ENCODE peak calls at places on chromosomes 7 and 10, in eight cellular contexts. A, F, M, I, E, O, N and L are unnamed samples. For H3K4me1, the result is how much of the 10 kb centered on the place peaks cover.

GRCh38 chr10:102743078-102743587 is 615 bp upstream of the WBP1L start:
- DNase-seq in A (peak), F (no peak), M (no peak), I (no peak), E (peak), O (no peak), N (no peak), L (no peak)

GRCh38 chr7:27151341-27151944 is 940 bp downstream of the HOXA3 start:
- DNase-seq in A (no peak), F (no peak), M (peak), I (no peak), E (no peak), O (peak), N (no peak), L (peak)

GRCh38 chr10:102431452-102432124 is 786 bp downstream of the CUEDC2 start:
- DNase-seq in A (no peak), F (no peak), M (no peak), I (no peak), E (no peak), O (no peak), N (no peak), L (no peak)

GRCh38 chr7:79820387-79820786 is 314.2 kb upstream of the GNAI1 start:
- DNase-seq in A (peak), F (no peak), M (peak), I (no peak), E (no peak), O (no peak), N (peak), L (no peak)

GRCh38 chr10:84599254-84599653 is 270.9 kb downstream of the CCSER2 start:
- DNase-seq in A (no peak), F (no peak), M (no peak), I (no peak), E (peak), O (no peak), N (no peak), L (no peak)

GRCh38 chr7:55534262-55534915 is 37.9 kb downstream of the VOPP1 start:
- DNase-seq in A (no peak), F (no peak), M (peak), I (peak), E (no peak), O (peak), N (peak), L (peak)

GRCh38 chr10:15715619-15716227 is 4.0 kb downstream of the ITGA8 start:
- DNase-seq in A (peak), F (no peak), M (no peak), I (no peak), E (peak), O (no peak), N (no peak), L (no peak)

GRCh38 chr10:72016608-72017310 is 52.6 kb downstream of the CHST3 start:
- DNase-seq in A (no peak), F (no peak), M (no peak), I (no peak), E (no peak), O (peak), N (no peak), L (no peak)

GRCh38 chr10:59991661-59992060 is 85.3 kb upstream of the CCDC6 start:
- DNase-seq in A (peak), F (no peak), M (peak), I (no peak), E (no peak), O (no peak), N (peak), L (no peak)

GRCh38 chr10:71270301-71270777 is 48.7 kb upstream of the SLC29A3 start:
- DNase-seq in A (peak), F (peak), M (no peak), I (no peak), E (peak), O (no peak), N (peak), L (no peak)

GRCh38 chr7:129436335-129436923 is 2.2 kb downstream of the STRIP2 start:
- DNase-seq in A (no peak), F (no peak), M (no peak), I (no peak), E (no peak), O (no peak), N (no peak), L (no peak)

GRCh38 chr10:91864099-91864498 is 45.2 kb downstream of the FGFBP3 start:
- DNase-seq in A (no peak), F (no peak), M (peak), I (no peak), E (no peak), O (no peak), N (peak), L (no peak)

GRCh38 chr7:106462365-106462859 is 177.6 kb upstream of the NAMPT start:
- DNase-seq in A (peak), F (no peak), M (no peak), I (no peak), E (no peak), O (no peak), N (no peak), L (no peak)

GRCh38 chr7:98836811-98837631 is 32.8 kb downstream of the TMEM130 start:
- DNase-seq in A (peak), F (peak), M (peak), I (no peak), E (peak), O (no peak), N (peak), L (no peak)

GRCh38 chr7:128247640-128248194 is 6.6 kb downstream of the LEP start:
- DNase-seq in A (no peak), F (no peak), M (no peak), I (no peak), E (no peak), O (no peak), N (no peak), L (no peak)

GRCh38 chr7:22858640-22859561 is 36.3 kb upstream of the TOMM7 start:
- DNase-seq in A (no peak), F (no peak), M (no peak), I (no peak), E (no peak), O (no peak), N (no peak), L (no peak)

GRCh38 chr7:33904680-33905388 is 505 bp upstream of the BMPER start:
- DNase-seq in A (peak), F (peak), M (peak), I (no peak), E (peak), O (peak), N (peak), L (peak)

GRCh38 chr7:105480931-105481330 is 41.1 kb downstream of the PUS7 start:
- DNase-seq in A (no peak), F (no peak), M (no peak), I (no peak), E (no peak), O (no peak), N (no peak), L (no peak)

GRCh38 chr7:25613912-25614311 is 385.6 kb upstream of the NPVF start:
- DNase-seq in A (no peak), F (no peak), M (no peak), I (no peak), E (no peak), O (no peak), N (no peak), L (no peak)

GRCh38 chr10:130824230-130825014 is 487.1 kb downstream of the TCERG1L start:
- DNase-seq in A (no peak), F (no peak), M (no peak), I (no peak), E (no peak), O (no peak), N (no peak), L (no peak)

GRCh38 chr10:6321880-6322279 is 119.1 kb downstream of the PFKFB3 start:
- DNase-seq in A (no peak), F (no peak), M (no peak), I (no peak), E (no peak), O (no peak), N (no peak), L (no peak)

GRCh38 chr7:132239422-132239994 is 336.8 kb downstream of the PLXNA4 start:
- DNase-seq in A (no peak), F (no peak), M (no peak), I (no peak), E (no peak), O (no peak), N (no peak), L (no peak)
- TF ChIP-seq CTCF in A (peak), F (peak), M (no peak), I (no peak), E (peak), O (no peak), N (no peak), L (no peak)

DNA sequence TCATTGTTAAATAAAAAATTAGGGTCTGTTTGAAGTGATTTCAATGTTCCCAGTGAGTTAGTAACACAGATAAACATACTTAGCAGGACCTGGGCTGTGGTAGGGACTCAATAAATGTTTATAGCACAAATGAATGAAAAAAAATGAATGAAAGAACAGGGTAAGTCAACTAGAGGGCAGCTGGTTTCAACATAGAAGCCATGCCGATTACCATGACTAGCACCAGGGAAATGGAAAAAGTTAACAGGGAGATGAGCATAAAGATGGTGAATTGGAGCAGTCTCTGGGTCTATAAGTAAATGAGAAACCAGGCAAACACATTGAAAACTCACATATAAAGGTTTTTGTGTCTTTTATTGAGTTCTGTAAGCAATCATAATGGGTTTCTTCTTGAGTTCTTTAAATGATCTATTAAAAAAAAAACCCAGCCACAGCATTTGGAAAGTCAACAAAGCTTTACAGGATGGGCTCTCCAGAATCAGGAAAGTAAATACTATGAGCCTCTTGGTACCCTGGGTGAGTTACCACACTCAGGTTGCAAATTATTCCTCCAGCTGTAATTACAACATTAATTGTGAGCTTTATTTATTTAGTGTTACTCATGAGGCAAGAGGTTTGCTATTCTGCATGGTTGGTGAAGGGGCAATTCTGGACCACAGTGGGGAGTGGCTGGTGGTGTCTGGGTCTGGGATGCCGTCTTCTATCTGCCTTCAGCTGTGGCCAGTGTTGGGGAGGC is 46.1 kb upstream of the MTPN start:
- DNase-seq in A (no peak), F (no peak), M (no peak), I (no peak), E (no peak), O (no peak), N (no peak), L (no peak)
- H3K4me1 ChIP-seq in A (under half), F (under half), M (under half), I (under half), E (under half), O (under half), N (under half), L (under half)

DNA sequence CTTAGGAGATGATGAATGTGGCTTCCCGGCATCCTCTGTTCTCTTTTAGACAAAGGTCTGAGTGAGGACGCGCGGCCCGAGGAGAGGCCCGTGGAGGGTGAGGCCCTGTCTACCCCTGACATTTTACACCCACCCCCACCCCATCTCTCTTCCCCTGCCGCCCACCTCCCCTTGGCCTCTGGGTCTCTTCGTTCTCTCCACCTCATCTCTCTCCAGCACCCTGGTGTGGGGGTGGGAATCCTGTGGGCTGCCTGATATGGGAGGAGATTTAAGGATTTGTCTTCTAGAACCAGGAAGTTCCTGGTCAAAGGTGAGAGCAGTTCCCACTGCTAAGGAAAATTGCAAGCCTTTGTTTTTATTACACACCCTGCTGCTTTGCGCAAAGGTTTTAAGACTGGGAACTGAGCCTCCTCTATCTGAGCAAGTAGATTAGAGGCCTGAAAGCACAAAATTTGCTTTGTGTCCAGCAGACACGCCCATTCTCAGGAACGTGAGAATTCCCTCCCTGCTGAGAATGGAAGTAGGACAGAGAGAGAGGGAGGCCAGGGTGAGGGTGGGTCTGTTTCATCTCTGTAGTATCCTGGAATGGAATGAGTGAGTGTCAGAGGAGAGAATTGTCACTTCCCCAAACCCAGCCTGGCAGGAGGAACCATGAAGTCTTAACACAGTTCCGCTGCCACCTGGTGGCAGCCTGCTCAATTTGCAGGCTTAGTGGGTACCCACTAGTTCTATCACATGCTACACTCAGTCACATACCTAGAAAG is 91.2 kb downstream of the GTF2IRD1 start:
- DNase-seq in A (peak), F (peak), M (peak), I (no peak), E (peak), O (no peak), N (peak), L (peak)
- TF ChIP-seq CTCF in A (peak), F (peak), M (peak), I (peak), E (peak), O (peak), N (peak), L (peak)

DNA sequence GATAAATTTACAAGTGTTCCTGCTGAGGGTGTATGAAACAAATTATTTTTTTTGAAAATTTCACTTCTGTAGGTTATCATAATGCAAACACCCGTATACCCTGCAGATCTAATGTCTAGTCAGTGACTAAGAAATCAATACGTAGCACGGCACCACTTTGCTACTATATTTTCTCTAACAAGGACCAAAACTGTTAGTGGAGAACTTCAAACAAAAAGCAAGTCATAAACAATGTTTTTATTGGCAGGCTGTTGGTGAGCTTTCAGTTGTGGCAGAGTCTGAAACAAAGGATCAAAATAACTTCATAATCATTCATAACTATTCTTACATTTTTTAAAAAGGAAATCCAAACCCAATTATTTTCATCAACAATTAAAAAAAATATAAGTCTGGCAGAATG is 11.8 kb downstream of the SEM1 start:
- DNase-seq in A (no peak), F (no peak), M (no peak), I (no peak), E (no peak), O (no peak), N (no peak), L (no peak)
- H3K4me1 ChIP-seq in A (under half), F (under half), M (under half), I (under half), E (under half), O (under half), N (under half), L (under half)

GRCh38 chr10:63132651-63133055 is 475 bp upstream of the NRBF2 start:
- DNase-seq in A (no peak), F (no peak), M (no peak), I (no peak), E (no peak), O (no peak), N (no peak), L (no peak)

GRCh38 chr10:63133787-63134557 is 844 bp downstream of the NRBF2 start:
- DNase-seq in A (no peak), F (no peak), M (no peak), I (no peak), E (no peak), O (no peak), N (no peak), L (no peak)

GRCh38 chr10:63137306-63137705 is 4.2 kb downstream of the NRBF2 start:
- DNase-seq in A (no peak), F (no peak), M (no peak), I (no peak), E (no peak), O (no peak), N (no peak), L (no peak)

GRCh38 chr10:63129888-63130287 is 3.2 kb upstream of the NRBF2 start:
- DNase-seq in A (peak), F (peak), M (no peak), I (no peak), E (peak), O (no peak), N (no peak), L (no peak)

DNA sequence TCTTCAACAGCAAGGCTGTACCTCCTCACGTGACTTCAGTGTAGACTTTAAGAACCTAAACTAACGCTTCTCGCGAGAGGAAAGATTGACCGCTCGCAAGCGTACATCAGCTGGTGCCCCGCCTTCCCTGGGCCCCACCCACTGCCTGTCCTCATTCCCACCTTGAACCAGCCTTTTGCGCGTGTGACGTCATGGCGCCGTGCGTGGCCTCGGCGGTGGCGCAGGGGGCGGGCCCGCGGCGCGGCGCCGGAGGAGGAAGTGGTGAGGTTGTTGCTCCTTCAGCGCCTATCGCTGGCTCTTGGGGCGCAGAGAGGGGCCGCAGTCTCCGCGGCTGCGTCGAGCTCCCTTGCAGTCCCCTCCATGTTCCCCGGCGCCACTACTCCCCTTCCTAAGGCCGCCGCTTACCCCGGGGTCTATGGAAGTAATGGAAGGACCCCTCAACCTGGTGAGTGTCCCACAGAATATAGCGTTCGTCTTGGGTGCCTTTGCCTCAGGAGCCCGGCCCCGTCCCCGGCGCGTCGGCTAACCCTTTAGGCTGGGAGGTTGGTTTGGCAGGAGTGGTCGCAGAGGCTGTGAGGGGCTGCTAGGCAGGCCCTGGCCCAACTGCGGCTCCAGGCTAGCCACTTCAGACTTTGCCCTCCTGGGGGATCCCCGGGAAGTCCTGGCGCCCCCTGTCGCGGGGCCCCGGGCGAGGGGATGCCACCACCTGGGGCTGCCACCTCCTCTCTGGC is at the start of gene NRBF2:
- DNase-seq in A (peak), F (peak), M (peak), I (peak), E (peak), O (peak), N (peak), L (peak)
- TF ChIP-seq CTCF in A (peak), F (no peak), M (peak), I (peak), E (peak), O (no peak), N (peak), L (peak)

GRCh38 chr10:69472142-69472541 is 20.9 kb downstream of the TSPAN15 start:
- DNase-seq in A (no peak), F (no peak), M (no peak), I (no peak), E (no peak), O (no peak), N (no peak), L (no peak)

GRCh38 chr10:69470463-69471163 is 19.3 kb downstream of the TSPAN15 start:
- DNase-seq in A (no peak), F (no peak), M (no peak), I (no peak), E (no peak), O (no peak), N (no peak), L (no peak)

GRCh38 chr10:69473304-69473985 is 22.2 kb downstream of the TSPAN15 start:
- DNase-seq in A (no peak), F (no peak), M (no peak), I (no peak), E (no peak), O (no peak), N (no peak), L (no peak)

GRCh38 chr10:69474688-69475432 is 23.6 kb downstream of the TSPAN15 start:
- DNase-seq in A (no peak), F (no peak), M (no peak), I (no peak), E (no peak), O (peak), N (no peak), L (no peak)

DNA sequence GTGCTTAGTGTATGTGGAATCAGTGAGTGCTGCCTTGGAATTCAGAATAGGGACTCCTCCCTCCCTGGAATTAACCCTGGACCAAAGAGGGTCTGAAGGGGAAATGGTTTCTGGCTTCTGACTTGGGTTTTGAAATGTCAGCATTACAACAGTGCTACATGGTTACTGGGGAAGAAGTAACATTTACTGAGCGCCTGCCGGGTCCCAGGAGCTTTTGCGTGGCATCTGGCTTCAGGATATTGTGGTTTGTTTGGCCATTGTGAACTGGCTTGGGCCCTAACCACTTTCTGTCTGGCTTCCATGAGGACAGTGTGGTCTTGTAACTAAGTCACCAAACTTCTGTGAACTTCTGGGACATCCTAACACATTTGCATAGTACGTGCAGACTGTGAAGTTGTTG is 21.3 kb downstream of the TSPAN15 start:
- DNase-seq in A (no peak), F (no peak), M (no peak), I (no peak), E (no peak), O (no peak), N (no peak), L (no peak)
- H3K4me1 ChIP-seq in A (under half), F (under half), M (under half), I (half or more), E (under half), O (half or more), N (under half), L (under half)

GRCh38 chr7:7793249-7793648 is 74.8 kb upstream of the RPA3 start:
- DNase-seq in A (no peak), F (no peak), M (no peak), I (no peak), E (no peak), O (no peak), N (no peak), L (no peak)
- TF ChIP-seq CTCF in A (no peak), F (no peak), M (no peak), I (no peak), E (no peak), O (no peak), N (no peak), L (no peak)

GRCh38 chr7:16646427-16647081 is 573 bp downstream of the BZW2 start:
- DNase-seq in A (no peak), F (no peak), M (no peak), I (no peak), E (no peak), O (peak), N (peak), L (no peak)
- H3K4me1 ChIP-seq in A (half or more), F (under half), M (under half), I (half or more), E (under half), O (under half), N (under half), L (under half)

GRCh38 chr7:30831227-30831626 is 60.0 kb downstream of the MINDY4 start:
- DNase-seq in A (no peak), F (peak), M (no peak), I (no peak), E (no peak), O (no peak), N (no peak), L (no peak)
- TF ChIP-seq CTCF in A (no peak), F (no peak), M (no peak), I (no peak), E (no peak), O (no peak), N (no peak), L (no peak)